ENCODE peak calls at places on chromosome 9, in four cellular contexts. C, G, X and D are unnamed samples.
A peak's percentile ranks its signal among the peaks of the same experiment; 100 is the strongest.

GRCh38 chr9:35510745-35511428 is 21.0 kb downstream of the RUSC2 start:
- DNase-seq in C (no peak), G (peak; percentile 78), X (peak; percentile 89), D (peak; percentile 83)

GRCh38 chr9:105254226-105254625 is 9.8 kb downstream of the SLC44A1 start:
- DNase-seq in C (no peak), G (no peak), X (no peak), D (peak; percentile 67)

GRCh38 chr9:110918316-110919054 is 119.8 kb downstream of the LPAR1 start:
- DNase-seq in C (no peak), G (no peak), X (no peak), D (peak; percentile 86)

GRCh38 chr9:109497193-109498165 is 628 bp downstream of the PTPN3 start:
- DNase-seq in C (no peak), G (no peak), X (no peak), D (peak; percentile 54)

GRCh38 chr9:20844916-20845315 is 160.9 kb downstream of the FOCAD start:
- DNase-seq in C (no peak), G (no peak), X (no peak), D (peak; percentile 39)

GRCh38 chr9:76322810-76323209 is 71.4 kb downstream of the RFK start:
- DNase-seq in C (no peak), G (no peak), X (no peak), D (no peak)

GRCh38 chr9:75096796-75097195 is 8.5 kb downstream of the OSTF1 start:
- DNase-seq in C (no peak), G (no peak), X (no peak), D (no peak)

GRCh38 chr9:4435197-4435596 is 55.1 kb upstream of the SLC1A1 start:
- DNase-seq in C (no peak), G (no peak), X (no peak), D (peak; percentile 49)

GRCh38 chr9:120394058-120394669 is 185.8 kb downstream of the CDK5RAP2 start:
- DNase-seq in C (no peak), G (peak; percentile 25), X (no peak), D (peak; percentile 85)

GRCh38 chr9:3876553-3876952 is 350.8 kb upstream of the RFX3 start:
- DNase-seq in C (no peak), G (no peak), X (no peak), D (no peak)

GRCh38 chr9:16406536-16407225 is 463.8 kb downstream of the BNC2 start:
- DNase-seq in C (no peak), G (no peak), X (no peak), D (no peak)

GRCh38 chr9:69157751-69158466 is 16.2 kb upstream of the TJP2 start:
- DNase-seq in C (no peak), G (peak; percentile 42), X (peak; percentile 3), D (no peak)

GRCh38 chr9:132478353-132478752 is 68.3 kb downstream of the CFAP77 start:
- DNase-seq in C (no peak), G (no peak), X (no peak), D (no peak)
- H3K27me3 ChIP-seq in C (peaks cover 12% of the 10 kb centered on the region), G (no peaks in the 10 kb centered on the region), X (no peaks in the 10 kb centered on the region), D (peaks cover 4% of the 10 kb centered on the region)

GRCh38 chr9:136372561-136373299 is 739 bp downstream of the CARD9 start:
- DNase-seq in C (peak; percentile 89), G (peak; percentile 67), X (peak; percentile 60), D (peak; percentile 36)
- TF ChIP-seq CTCF in C (peak; percentile 19), G (no peak), X (no peak), D (no peak)

DNA sequence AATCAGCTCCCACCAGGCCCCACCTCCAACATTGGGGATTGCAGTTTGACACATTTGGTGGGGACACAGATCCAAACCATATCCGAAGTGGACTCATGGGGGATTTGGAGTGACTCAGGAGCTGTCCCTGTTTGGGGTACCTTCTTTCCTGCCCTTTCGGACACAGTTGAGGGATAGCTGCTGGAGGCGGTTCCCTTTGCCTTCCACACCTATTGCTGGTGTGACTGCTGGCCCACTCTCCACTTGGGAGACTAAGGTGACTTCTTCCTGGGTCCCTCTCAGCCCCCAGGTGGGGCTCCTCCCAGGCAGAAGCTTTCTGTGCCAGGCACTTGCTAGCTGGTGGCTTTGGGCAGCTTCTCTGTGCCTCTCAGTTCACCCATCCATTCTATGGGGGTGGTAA is 26.6 kb downstream of the LAMC3 start:
- DNase-seq in C (no peak), G (no peak), X (no peak), D (no peak)
- H3K27me3 ChIP-seq in C (no peaks in the 10 kb centered on the region), G (no peaks in the 10 kb centered on the region), X (no peaks in the 10 kb centered on the region), D (peaks cover 8% of the 10 kb centered on the region)

DNA sequence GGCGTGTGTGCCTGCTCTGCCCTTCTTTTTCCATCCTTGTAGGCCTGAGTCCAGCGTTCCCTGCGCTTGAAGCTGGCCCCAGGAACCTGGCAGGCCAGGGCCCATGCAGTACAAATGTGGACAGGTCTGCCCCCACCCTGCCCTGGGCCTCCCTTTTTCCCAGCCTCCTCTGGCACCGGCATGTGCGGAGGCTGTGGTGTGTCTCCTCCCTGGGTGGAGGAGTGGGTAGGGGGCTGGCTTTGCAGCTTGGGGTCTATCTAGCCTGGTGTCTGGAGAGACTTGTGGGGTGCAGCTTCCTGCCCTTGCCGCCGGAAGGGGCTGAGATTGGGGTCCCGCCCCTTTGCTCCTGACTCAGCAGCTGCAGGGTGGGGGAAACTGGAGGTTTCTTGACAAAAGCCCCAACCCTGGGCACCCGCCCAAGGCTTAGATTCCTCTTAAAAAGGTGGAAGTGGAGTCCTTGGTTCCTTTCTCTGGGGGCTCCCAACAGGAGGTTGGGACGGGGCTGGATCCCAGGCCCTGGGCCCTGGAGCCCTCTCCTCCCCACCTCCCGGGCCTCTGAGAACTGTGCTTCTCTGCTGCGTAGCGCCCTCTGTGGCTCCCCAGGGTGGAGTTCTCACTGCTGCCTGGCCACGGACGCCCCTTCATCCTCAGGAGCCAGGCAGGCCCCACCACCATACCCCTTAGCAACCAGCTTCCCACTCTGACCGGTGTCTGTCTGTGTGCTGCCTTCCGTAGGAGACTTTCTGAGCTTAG is 18.0 kb downstream of the RXRA start:
- DNase-seq in C (no peak), G (peak; percentile 72), X (peak; percentile 71), D (no peak)
- TF ChIP-seq CTCF in C (no peak), G (no peak), X (no peak), D (no peak)

GRCh38 chr9:132228062-132228461 is 66.2 kb downstream of the NTNG2 start:
- DNase-seq in C (no peak), G (no peak), X (no peak), D (no peak)

GRCh38 chr9:132232522-132232921 is 70.7 kb downstream of the NTNG2 start:
- DNase-seq in C (no peak), G (no peak), X (no peak), D (no peak)

GRCh38 chr9:132233138-132233537 is 71.3 kb downstream of the NTNG2 start:
- DNase-seq in C (no peak), G (no peak), X (no peak), D (no peak)

GRCh38 chr9:132234501-132235045 is 72.7 kb downstream of the NTNG2 start:
- DNase-seq in C (no peak), G (no peak), X (no peak), D (no peak)

GRCh38 chr9:132231019-132231701 is 69.3 kb downstream of the NTNG2 start:
- DNase-seq in C (no peak), G (no peak), X (no peak), D (no peak)
- H3K27me3 ChIP-seq in C (no peaks in the 10 kb centered on the region), G (peaks cover 6% of the 10 kb centered on the region), X (no peaks in the 10 kb centered on the region), D (peaks cover 9% of the 10 kb centered on the region)

GRCh38 chr9:126320158-126320922 is 6.3 kb upstream of the MVB12B start:
- DNase-seq in C (no peak), G (no peak), X (no peak), D (no peak)

GRCh38 chr9:126318858-126319257 is 7.8 kb upstream of the MVB12B start:
- DNase-seq in C (no peak), G (no peak), X (no peak), D (no peak)

GRCh38 chr9:126319651-126320050 is 7.0 kb upstream of the MVB12B start:
- DNase-seq in C (no peak), G (no peak), X (no peak), D (no peak)

GRCh38 chr9:126316085-126316655 is 10.5 kb upstream of the MVB12B start:
- DNase-seq in C (no peak), G (no peak), X (no peak), D (peak; percentile 76)

DNA sequence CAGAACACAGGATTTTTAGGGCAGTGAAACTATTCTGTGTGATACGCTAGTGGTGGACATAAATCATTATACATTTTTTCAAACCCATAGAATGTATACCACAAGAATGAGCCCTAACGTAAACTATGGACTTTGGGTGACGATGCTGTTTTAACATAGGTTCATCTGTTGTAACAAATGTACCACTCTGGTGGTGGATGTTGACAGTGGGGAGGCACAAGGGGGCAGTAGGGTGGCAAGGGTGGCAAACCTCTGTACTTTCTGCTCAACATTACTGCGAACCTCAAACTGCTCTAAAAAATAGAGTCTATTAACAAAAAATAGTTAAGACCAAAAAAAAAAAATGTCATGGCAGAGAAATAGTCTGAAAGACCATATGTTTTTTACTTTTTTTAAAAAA is 9.1 kb upstream of the MVB12B start:
- DNase-seq in C (no peak), G (no peak), X (no peak), D (peak; percentile 14)
- TF ChIP-seq CTCF in C (peak; percentile 53), G (no peak), X (peak; percentile 46), D (peak; percentile 35)

GRCh38 chr9:82560457-82560904 is 502.5 kb downstream of the RASEF start:
- DNase-seq in C (peak; percentile 67), G (no peak), X (no peak), D (peak; percentile 5)
- H3K27me3 ChIP-seq in C (no peaks in the 10 kb centered on the region), G (no peaks in the 10 kb centered on the region), X (no peaks in the 10 kb centered on the region), D (no peaks in the 10 kb centered on the region)